ENCODE peak calls at places on chromosomes 13 and 19, in five cellular contexts. One of them, this sample, is unnamed.
A peak's percentile ranks its signal among the peaks of the same experiment; 100 is the strongest.

GRCh38 chr13:30398601-30399072 is 23.7 kb upstream of the UBE2L5 start:
- DNase-seq in sciatic nerve: no peak
- DNase-seq in activated CD4-positive, CD25-positive, alpha-beta regulatory T cell treated with anti-CD3 and anti-CD28 coated beads, Interleukin-2, amount 50 U/mL, for 16 hours: no peak
- DNase-seq in HEK293T: no peak
- DNase-seq in occipital lobe: no peak
- DNase-seq in this sample: no peak

GRCh38 chr19:1001538-1002166 is 1.4 kb downstream of the GRIN3B start:
- DNase-seq in occipital lobe: no peak
- DNase-seq in HEK293T: peak; percentile 65
- DNase-seq in sciatic nerve: peak; percentile 81
- DNase-seq in activated CD4-positive, CD25-positive, alpha-beta regulatory T cell treated with anti-CD3 and anti-CD28 coated beads, Interleukin-2, amount 50 U/mL, for 16 hours: no peak
- DNase-seq in this sample: peak; percentile 92

GRCh38 chr19:18431351-18432197 is 6.4 kb downstream of the ISYNA1 start:
- DNase-seq in HEK293T: no peak
- DNase-seq in occipital lobe: no peak
- DNase-seq in sciatic nerve: no peak
- DNase-seq in activated CD4-positive, CD25-positive, alpha-beta regulatory T cell treated with anti-CD3 and anti-CD28 coated beads, Interleukin-2, amount 50 U/mL, for 16 hours: no peak
- DNase-seq in this sample: peak; percentile 81

GRCh38 chr19:15759962-15760565 is 22.3 kb downstream of the OR10H3 start:
- DNase-seq in sciatic nerve: no peak
- DNase-seq in activated CD4-positive, CD25-positive, alpha-beta regulatory T cell treated with anti-CD3 and anti-CD28 coated beads, Interleukin-2, amount 50 U/mL, for 16 hours: no peak
- DNase-seq in HEK293T: no peak
- DNase-seq in occipital lobe: no peak
- DNase-seq in this sample: no peak

GRCh38 chr19:29516358-29516725 is 9.5 kb upstream of the VSTM2B start:
- DNase-seq in HEK293T: no peak
- DNase-seq in activated CD4-positive, CD25-positive, alpha-beta regulatory T cell treated with anti-CD3 and anti-CD28 coated beads, Interleukin-2, amount 50 U/mL, for 16 hours: no peak
- DNase-seq in occipital lobe: no peak
- DNase-seq in sciatic nerve: no peak
- DNase-seq in this sample: peak; percentile 41

GRCh38 chr19:33195711-33196347 is 1.7 kb downstream of the LRP3 start:
- DNase-seq in HEK293T: no peak
- DNase-seq in occipital lobe: no peak
- DNase-seq in activated CD4-positive, CD25-positive, alpha-beta regulatory T cell treated with anti-CD3 and anti-CD28 coated beads, Interleukin-2, amount 50 U/mL, for 16 hours: no peak
- DNase-seq in sciatic nerve: no peak
- DNase-seq in this sample: no peak

GRCh38 chr19:44476559-44477408 is 23.5 kb downstream of the ZNF180 start:
- DNase-seq in HEK293T: no peak
- DNase-seq in activated CD4-positive, CD25-positive, alpha-beta regulatory T cell treated with anti-CD3 and anti-CD28 coated beads, Interleukin-2, amount 50 U/mL, for 16 hours: no peak
- DNase-seq in sciatic nerve: no peak
- DNase-seq in occipital lobe: no peak
- DNase-seq in this sample: no peak

GRCh38 chr19:48770223-48770622 is 14.9 kb downstream of the FGF21 start:
- DNase-seq in activated CD4-positive, CD25-positive, alpha-beta regulatory T cell treated with anti-CD3 and anti-CD28 coated beads, Interleukin-2, amount 50 U/mL, for 16 hours: no peak
- DNase-seq in occipital lobe: no peak
- DNase-seq in sciatic nerve: no peak
- DNase-seq in HEK293T: no peak
- DNase-seq in this sample: no peak

GRCh38 chr19:16417660-16418596 is 53.8 kb downstream of the EPS15L1 start:
- DNase-seq in activated CD4-positive, CD25-positive, alpha-beta regulatory T cell treated with anti-CD3 and anti-CD28 coated beads, Interleukin-2, amount 50 U/mL, for 16 hours: peak; percentile 38
- DNase-seq in HEK293T: peak; percentile 89
- DNase-seq in occipital lobe: no peak
- DNase-seq in sciatic nerve: peak; percentile 81
- DNase-seq in this sample: peak; percentile 94

GRCh38 chr19:58386166-58386575 is 898 bp upstream of the RPS5 start:
- DNase-seq in occipital lobe: no peak
- DNase-seq in HEK293T: no peak
- DNase-seq in activated CD4-positive, CD25-positive, alpha-beta regulatory T cell treated with anti-CD3 and anti-CD28 coated beads, Interleukin-2, amount 50 U/mL, for 16 hours: no peak
- DNase-seq in sciatic nerve: no peak
- DNase-seq in this sample: no peak

GRCh38 chr13:98853791-98854191 is 101.3 kb upstream of the SLC15A1 start:
- DNase-seq in activated CD4-positive, CD25-positive, alpha-beta regulatory T cell treated with anti-CD3 and anti-CD28 coated beads, Interleukin-2, amount 50 U/mL, for 16 hours: no peak
- DNase-seq in sciatic nerve: no peak
- DNase-seq in occipital lobe: no peak
- DNase-seq in HEK293T: no peak
- DNase-seq in this sample: no peak

GRCh38 chr19:30227071-30227621 is 145.0 kb upstream of the ZNF536 start:
- DNase-seq in occipital lobe: no peak
- DNase-seq in sciatic nerve: no peak
- DNase-seq in HEK293T: no peak
- DNase-seq in activated CD4-positive, CD25-positive, alpha-beta regulatory T cell treated with anti-CD3 and anti-CD28 coated beads, Interleukin-2, amount 50 U/mL, for 16 hours: no peak
- DNase-seq in this sample: no peak

GRCh38 chr19:913080-913748 is at the start of gene R3HDM4:
- DNase-seq in sciatic nerve: peak; percentile 89
- DNase-seq in HEK293T: peak; percentile 83
- DNase-seq in occipital lobe: peak; percentile 64
- DNase-seq in activated CD4-positive, CD25-positive, alpha-beta regulatory T cell treated with anti-CD3 and anti-CD28 coated beads, Interleukin-2, amount 50 U/mL, for 16 hours: peak; percentile 59
- DNase-seq in this sample: peak; percentile 98

GRCh38 chr19:33946535-33947323 is 150.1 kb downstream of the KCTD15 start:
- DNase-seq in occipital lobe: no peak
- DNase-seq in HEK293T: no peak
- DNase-seq in sciatic nerve: no peak
- DNase-seq in activated CD4-positive, CD25-positive, alpha-beta regulatory T cell treated with anti-CD3 and anti-CD28 coated beads, Interleukin-2, amount 50 U/mL, for 16 hours: no peak
- DNase-seq in this sample: no peak

GRCh38 chr13:58313219-58313618 is 681.7 kb downstream of the PCDH17 start:
- DNase-seq in HEK293T: no peak
- DNase-seq in occipital lobe: no peak
- DNase-seq in activated CD4-positive, CD25-positive, alpha-beta regulatory T cell treated with anti-CD3 and anti-CD28 coated beads, Interleukin-2, amount 50 U/mL, for 16 hours: no peak
- DNase-seq in sciatic nerve: no peak
- DNase-seq in this sample: no peak

GRCh38 chr19:18975864-18976263 is 34.8 kb upstream of the HOMER3 start:
- DNase-seq in HEK293T: no peak
- DNase-seq in occipital lobe: no peak
- DNase-seq in sciatic nerve: no peak
- DNase-seq in activated CD4-positive, CD25-positive, alpha-beta regulatory T cell treated with anti-CD3 and anti-CD28 coated beads, Interleukin-2, amount 50 U/mL, for 16 hours: no peak
- DNase-seq in this sample: no peak

GRCh38 chr13:113810640-113811039 is 51.6 kb downstream of the TMEM255B start:
- DNase-seq in activated CD4-positive, CD25-positive, alpha-beta regulatory T cell treated with anti-CD3 and anti-CD28 coated beads, Interleukin-2, amount 50 U/mL, for 16 hours: no peak
- DNase-seq in sciatic nerve: no peak
- DNase-seq in HEK293T: no peak
- DNase-seq in occipital lobe: no peak
- DNase-seq in this sample: no peak

GRCh38 chr13:37412271-37412683 is 186.3 kb downstream of the POSTN start:
- DNase-seq in occipital lobe: no peak
- DNase-seq in activated CD4-positive, CD25-positive, alpha-beta regulatory T cell treated with anti-CD3 and anti-CD28 coated beads, Interleukin-2, amount 50 U/mL, for 16 hours: no peak
- DNase-seq in sciatic nerve: no peak
- DNase-seq in HEK293T: no peak
- DNase-seq in this sample: no peak

GRCh38 chr19:34667349-34668076 is 9.4 kb downstream of the SCGB2B2 start:
- DNase-seq in occipital lobe: no peak
- DNase-seq in sciatic nerve: no peak
- DNase-seq in activated CD4-positive, CD25-positive, alpha-beta regulatory T cell treated with anti-CD3 and anti-CD28 coated beads, Interleukin-2, amount 50 U/mL, for 16 hours: no peak
- DNase-seq in HEK293T: no peak
- DNase-seq in this sample: no peak

GRCh38 chr13:25881136-25881926 is 170.5 kb downstream of the SHISA2 start:
- DNase-seq in sciatic nerve: no peak
- DNase-seq in HEK293T: no peak
- DNase-seq in occipital lobe: no peak
- DNase-seq in activated CD4-positive, CD25-positive, alpha-beta regulatory T cell treated with anti-CD3 and anti-CD28 coated beads, Interleukin-2, amount 50 U/mL, for 16 hours: no peak
- DNase-seq in this sample: no peak

GRCh38 chr13:21071015-21071414 is 9.6 kb upstream of the LATS2 start:
- DNase-seq in activated CD4-positive, CD25-positive, alpha-beta regulatory T cell treated with anti-CD3 and anti-CD28 coated beads, Interleukin-2, amount 50 U/mL, for 16 hours: no peak
- DNase-seq in occipital lobe: no peak
- DNase-seq in HEK293T: no peak
- DNase-seq in sciatic nerve: no peak
- DNase-seq in this sample: no peak

This sample was measured in spleen.